ENCODE peak calls at places on chromosomes 5 and 9, in ten cellular contexts. X is sigmoid colon; Q is transverse colon; Y is fibroblast of lung; C is HCT116; K is kidney epithelial cell; A is aorta; M is CD8-positive, alpha-beta memory T cell; F is A549; N is GM23248. Z is an unnamed sample.

GRCh38 chr9:37407468-37407867 is 15.0 kb upstream of the GRHPR start:
- DNase-seq in M (no peak), Y (no peak), Q (no peak), N (peak; percentile 24), A (no peak), F (peak; percentile 42), C (no peak), X (no peak), K (no peak), Z (peak; percentile 57)

GRCh38 chr9:94056442-94056974 is 27.8 kb upstream of the PTPDC1 start:
- DNase-seq in N (peak; percentile 81), Q (no peak), M (no peak), Y (peak; percentile 91), A (no peak), C (no peak), F (no peak), K (no peak), X (no peak), Z (no peak)

GRCh38 chr9:112174223-112174964 is 703 bp downstream of the SUSD1 start:
- DNase-seq in A (peak; percentile 92), Q (peak; percentile 87), C (no peak), X (no peak), N (peak; percentile 79), F (peak; percentile 69), M (peak; percentile 57), Y (peak; percentile 45), K (no peak), Z (peak; percentile 60)

GRCh38 chr9:124360277-124360676 is 55.0 kb downstream of the PSMB7 start:
- DNase-seq in Y (no peak), X (no peak), C (no peak), N (no peak), Q (no peak), A (no peak), F (no peak), M (no peak), K (no peak), Z (no peak)

GRCh38 chr9:127915801-127916664 is 808 bp downstream of the ST6GALNAC4 start:
- DNase-seq in M (peak; percentile 77), Y (no peak), Q (peak; percentile 64), A (no peak), N (peak; percentile 34), X (no peak), K (no peak), C (no peak), F (no peak), Z (peak; percentile 55)

GRCh38 chr5:181084631-181085195 is 44.6 kb downstream of the BTNL9 start:
- DNase-seq in M (no peak), A (no peak), C (no peak), Q (no peak), F (no peak), Y (no peak), N (no peak), X (no peak), K (no peak), Z (no peak)

GRCh38 chr5:160956011-160956410 is 104.0 kb upstream of the ATP10B start:
- DNase-seq in F (no peak), C (no peak), Y (no peak), K (no peak), Q (no peak), N (no peak), X (no peak), A (no peak), M (no peak), Z (no peak)

GRCh38 chr5:173204185-173204979 is 30.6 kb downstream of the NKX2-5 start:
- DNase-seq in C (peak; percentile 21), A (no peak), K (no peak), Y (peak; percentile 12), Q (no peak), N (peak; percentile 61), F (peak; percentile 53), M (peak; percentile 9), X (no peak), Z (peak; percentile 19)

GRCh38 chr5:51404256-51404655 is 21.0 kb downstream of the ISL1 start:
- DNase-seq in X (no peak), K (no peak), M (no peak), Q (no peak), N (no peak), Y (no peak), F (no peak), A (no peak), C (peak; percentile 13), Z (no peak)

GRCh38 chr5:60487885-60488425 is 212.0 kb downstream of the DEPDC1B start:
- DNase-seq in X (no peak), C (no peak), M (no peak), N (peak; percentile 13), Q (peak; percentile 52), A (no peak), F (peak; percentile 46), K (no peak), Y (no peak), Z (no peak)

GRCh38 chr9:114203410-114204140 is 48.2 kb downstream of the COL27A1 start:
- DNase-seq in F (no peak), M (no peak), Y (peak; percentile 49), N (peak; percentile 19), K (no peak), Q (no peak), X (no peak), C (no peak), A (no peak), Z (no peak)

GRCh38 chr5:138900281-138900965 is 25.3 kb upstream of the LRRTM2 start:
- DNase-seq in M (no peak), K (peak; percentile 41), C (no peak), A (no peak), Q (no peak), X (no peak), Y (peak; percentile 73), F (no peak), N (peak; percentile 45), Z (peak; percentile 5)

GRCh38 chr5:139551490-139551889 is 9.6 kb upstream of the UBE2D2 start:
- DNase-seq in Y (no peak), N (no peak), F (no peak), A (no peak), K (no peak), C (no peak), Q (no peak), M (no peak), X (no peak), Z (no peak)

GRCh38 chr9:124735121-124735520 is 36.0 kb downstream of the NR6A1 start:
- DNase-seq in N (peak; percentile 72), M (no peak), Y (peak; percentile 85), K (no peak), Q (no peak), C (peak; percentile 59), X (no peak), A (no peak), F (no peak), Z (no peak)

GRCh38 chr9:17928768-17929167 is 349.9 kb downstream of the SH3GL2 start:
- DNase-seq in A (no peak), Q (no peak), F (no peak), C (no peak), N (no peak), M (no peak), X (no peak), K (no peak), Y (no peak), Z (no peak)

DNA sequence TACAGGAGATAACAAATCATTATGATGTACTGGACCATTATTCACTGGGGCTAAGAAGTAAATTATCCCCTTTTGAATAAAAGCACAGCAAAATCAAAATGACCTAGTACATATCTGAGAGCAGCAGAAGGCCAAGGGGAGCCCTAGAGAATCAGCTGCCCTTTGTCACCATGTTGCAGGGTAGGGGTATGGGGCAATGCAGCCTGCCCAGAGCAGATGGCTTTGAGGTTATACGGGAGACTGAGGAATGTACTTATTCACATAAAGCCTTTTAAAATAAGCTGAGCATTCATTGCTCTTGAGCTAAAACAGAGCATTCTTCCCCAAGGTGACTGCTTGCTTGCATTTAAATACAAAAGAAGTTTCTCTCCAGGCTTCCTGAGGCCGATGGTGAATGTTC is 2.6 kb upstream of the TNFAIP8 start:
- DNase-seq in M (no peak), Q (no peak), A (no peak), N (no peak), X (no peak), C (no peak), F (no peak), K (no peak), Y (no peak), Z (no peak)
- H3K4me3 ChIP-seq in M (no peak overlapping the region), Q (no peak overlapping the region), A (no peak overlapping the region), N (no peak overlapping the region), X (no peak overlapping the region), C (no peak overlapping the region), F (no peak overlapping the region), K (no peak overlapping the region), Y (no peak overlapping the region), Z (no peak overlapping the region)

GRCh38 chr9:134481762-134482161 is 155.5 kb downstream of the RXRA start:
- DNase-seq in F (no peak), Y (no peak), C (no peak), K (no peak), M (no peak), A (no peak), N (no peak), X (no peak), Q (no peak), Z (no peak)
- H3K4me3 ChIP-seq in F (no peak overlapping the region), Y (no peak overlapping the region), C (no peak overlapping the region), K (no peak overlapping the region), M (no peak overlapping the region), A (no peak overlapping the region), N (no peak overlapping the region), X (no peak overlapping the region), Q (no peak overlapping the region), Z (no peak overlapping the region)

DNA sequence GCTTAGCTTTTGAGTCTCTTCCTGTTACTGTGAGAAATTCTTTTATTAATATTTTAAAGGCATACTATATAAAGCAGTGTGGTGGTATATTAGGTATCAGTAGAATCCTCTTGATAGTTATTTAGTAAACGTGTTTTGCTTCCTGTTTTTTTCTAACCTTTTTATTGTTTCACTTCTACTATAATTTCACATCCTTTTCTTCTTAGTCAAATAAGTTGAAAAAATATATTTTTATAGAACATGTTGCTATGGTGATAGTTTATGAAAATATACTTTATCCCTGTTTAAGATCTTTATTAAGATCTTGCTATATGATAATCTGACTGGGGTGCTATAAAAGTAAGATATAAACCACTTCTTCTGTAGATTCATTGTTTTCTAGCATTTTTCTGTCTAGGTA is 2.1 kb downstream of the POLK start:
- DNase-seq in F (no peak), X (no peak), N (no peak), A (no peak), M (no peak), Y (no peak), K (no peak), Q (no peak), C (no peak), Z (no peak)
- H3K4me3 ChIP-seq in F (no peak overlapping the region), X (no peak overlapping the region), N (peak overlapping the region; percentile 96), A (no peak overlapping the region), M (no peak overlapping the region), Y (no peak overlapping the region), K (no peak overlapping the region), Q (no peak overlapping the region), C (no peak overlapping the region), Z (no peak overlapping the region)

DNA sequence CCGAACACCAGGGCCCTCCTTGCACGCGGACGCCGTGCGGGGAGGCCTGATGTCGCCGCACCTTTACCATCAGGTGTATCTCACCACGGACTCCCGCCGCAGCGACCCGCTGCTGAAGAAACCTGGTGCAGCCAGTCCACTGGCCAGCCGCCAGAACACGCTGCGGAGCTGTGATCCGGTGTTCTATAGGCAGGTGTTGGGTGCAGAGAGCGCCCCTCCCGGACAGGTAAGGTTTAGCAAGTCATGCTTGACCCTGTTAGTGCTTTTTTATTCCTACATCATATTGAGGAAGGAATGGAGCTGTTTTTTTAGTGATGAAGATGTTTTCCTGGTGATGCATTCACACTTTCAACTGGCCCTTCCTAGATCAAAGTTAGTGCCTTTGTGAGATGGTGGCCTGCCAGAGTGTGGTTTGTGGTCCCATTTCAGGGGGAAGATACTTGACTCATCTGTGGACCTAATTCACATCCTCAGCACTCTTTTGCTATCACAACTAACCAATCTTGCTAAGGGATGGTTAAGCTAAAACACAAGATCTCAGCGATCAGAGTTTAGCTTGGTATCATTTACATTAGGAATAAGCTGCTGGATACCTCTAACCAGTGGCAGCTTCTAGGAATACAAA is 2.7 kb downstream of the PCDHGC3 start:
- DNase-seq in C (no peak), N (peak; percentile 58), X (no peak), Q (peak; percentile 87), Y (peak; percentile 50), K (no peak), A (no peak), M (no peak), F (no peak), Z (no peak)
- H3K4me3 ChIP-seq in C (no peak overlapping the region), N (peak overlapping the region; percentile 88), X (peak overlapping the region; percentile 5), Q (peak overlapping the region; percentile 16), Y (peak overlapping the region; percentile 80), K (peak overlapping the region; percentile 17), A (peak overlapping the region; percentile 47), M (no peak overlapping the region), F (no peak overlapping the region), Z (no peak overlapping the region)